ENCODE peak calls at places on chromosome 22, in ten cellular contexts. T is CD8-positive, alpha-beta T cell; Z is CD4-positive, CD25-positive, alpha-beta regulatory T cell; H is hepatocyte; N is Peyer's patch; W is transverse colon; A is mammary epithelial cell; C is right cardiac atrium; Q is H9; E is uterus. I is an unnamed sample. For H3K4me1, the result is how much of the 10 kb centered on the place peaks cover.

GRCh38 chr22:50718352-50718709 is 19.7 kb upstream of the ACR start:
- DNase-seq in W (no peak), C (peak), E (no peak), N (no peak), H (no peak), Q (no peak), A (no peak), T (no peak), Z (no peak), I (no peak)

GRCh38 chr22:24440270-24440717 is 12.9 kb downstream of the ADORA2A start:
- DNase-seq in Z (peak), C (no peak), T (no peak), W (no peak), H (no peak), E (no peak), Q (no peak), A (no peak), N (no peak), I (no peak)

GRCh38 chr22:37454857-37455686 is 27.8 kb upstream of the ELFN2 start:
- DNase-seq in T (no peak), E (no peak), W (no peak), Q (no peak), C (no peak), A (peak), H (peak), Z (no peak), N (no peak), I (peak)

GRCh38 chr22:35219012-35219411 is 38.3 kb upstream of the HMGXB4 start:
- DNase-seq in N (no peak), A (peak), C (no peak), W (no peak), H (no peak), Q (no peak), E (no peak), T (no peak), Z (no peak), I (no peak)

GRCh38 chr22:35577799-35578659 is 37.4 kb downstream of the RASD2 start:
- DNase-seq in Q (no peak), C (no peak), N (no peak), W (no peak), A (no peak), H (no peak), E (no peak), T (no peak), Z (no peak), I (no peak)

GRCh38 chr22:35467788-35468187 is 67.8 kb downstream of the MCM5 start:
- DNase-seq in W (peak), T (no peak), A (peak), Q (peak), C (peak), Z (no peak), H (no peak), N (peak), E (peak), I (peak)

GRCh38 chr22:37050913-37051628 is 471 bp upstream of the KCTD17 start:
- DNase-seq in W (no peak), A (no peak), T (no peak), C (peak), N (no peak), H (no peak), Z (no peak), Q (no peak), E (no peak), I (no peak)

GRCh38 chr22:24134090-24134846 is 47.0 kb upstream of the SUSD2 start:
- DNase-seq in Z (peak), Q (no peak), C (peak), N (peak), A (no peak), T (peak), W (peak), H (no peak), E (peak), I (peak)

GRCh38 chr22:46934746-46935491 is 172.5 kb downstream of the TBC1D22A start:
- DNase-seq in Q (no peak), C (no peak), A (peak), Z (peak), T (no peak), N (peak), E (no peak), H (peak), W (peak), I (no peak)

GRCh38 chr22:37459211-37459610 is 27.0 kb downstream of the MFNG start:
- DNase-seq in C (no peak), Z (no peak), A (no peak), W (no peak), Q (no peak), N (peak), E (no peak), T (no peak), H (no peak), I (no peak)

GRCh38 chr22:46004105-46004866 is 27.3 kb upstream of the WNT7B start:
- DNase-seq in H (no peak), C (peak), Z (no peak), N (no peak), W (no peak), Q (no peak), T (no peak), A (no peak), E (no peak), I (peak)

GRCh38 chr22:49017769-49018330 is 809.8 kb downstream of the BRD1 start:
- DNase-seq in T (no peak), E (peak), Z (no peak), H (no peak), W (no peak), C (peak), N (no peak), A (no peak), Q (peak), I (peak)

GRCh38 chr22:38110863-38111852 is 674 bp upstream of the BAIAP2L2 start:
- DNase-seq in T (no peak), W (peak), N (peak), C (peak), Q (peak), Z (no peak), E (no peak), A (no peak), H (peak), I (no peak)

GRCh38 chr22:48378673-48379072 is 1449.0 kb downstream of the BRD1 start:
- DNase-seq in C (no peak), E (no peak), N (peak), T (no peak), Z (no peak), A (no peak), H (no peak), Q (no peak), W (no peak), I (no peak)

GRCh38 chr22:47612136-47612910 is 849.9 kb downstream of the TBC1D22A start:
- DNase-seq in H (no peak), E (no peak), Z (no peak), A (no peak), C (no peak), N (no peak), T (no peak), Q (no peak), W (no peak), I (no peak)

GRCh38 chr22:41638748-41639147 is 17.7 kb downstream of the XRCC6 start:
- DNase-seq in T (no peak), N (no peak), Q (no peak), E (no peak), Z (no peak), A (no peak), C (no peak), W (no peak), H (no peak), I (no peak)

GRCh38 chr22:38124236-38124974 is 13.9 kb upstream of the BAIAP2L2 start:
- DNase-seq in C (no peak), Q (peak), N (no peak), A (peak), W (no peak), E (no peak), Z (no peak), H (no peak), T (no peak), I (no peak)

GRCh38 chr22:37822079-37822833 is 926 bp upstream of the GALR3 start:
- DNase-seq in W (no peak), N (no peak), Q (peak), C (peak), Z (no peak), T (no peak), E (no peak), A (no peak), H (no peak), I (no peak)

GRCh38 chr22:19111140-19111539 is 11.1 kb downstream of the DGCR2 start:
- DNase-seq in Q (no peak), N (no peak), T (no peak), C (no peak), Z (no peak), H (no peak), E (no peak), A (no peak), W (no peak), I (peak)

GRCh38 chr22:38450234-38450797 is 4.7 kb downstream of the KCNJ4 start:
- DNase-seq in E (no peak), A (no peak), T (no peak), C (no peak), W (no peak), Q (no peak), H (no peak), N (no peak), Z (no peak), I (no peak)

GRCh38 chr22:38187413-38188212 is 6.0 kb upstream of the PLA2G6 start:
- DNase-seq in W (no peak), E (no peak), N (no peak), A (no peak), T (no peak), H (peak), Q (no peak), Z (no peak), C (no peak), I (no peak)

GRCh38 chr22:24875862-24876506 is 70.0 kb downstream of the SGSM1 start:
- DNase-seq in W (no peak), T (no peak), Q (peak), H (peak), C (no peak), A (no peak), N (no peak), Z (peak), E (no peak), I (no peak)

GRCh38 chr22:50660306-50660705 is 12.3 kb upstream of the SHANK3 start:
- DNase-seq in Z (no peak), N (no peak), E (no peak), H (no peak), W (no peak), T (no peak), C (no peak), A (no peak), Q (no peak), I (no peak)

GRCh38 chr22:24836282-24836681 is 30.3 kb downstream of the SGSM1 start:
- DNase-seq in H (no peak), Q (no peak), C (no peak), N (no peak), T (no peak), W (no peak), E (no peak), A (no peak), Z (no peak), I (no peak)

GRCh38 chr22:50621948-50622722 is 5.8 kb downstream of the ARSA start:
- DNase-seq in T (peak), A (peak), H (no peak), Z (peak), N (peak), W (peak), Q (peak), C (peak), E (no peak), I (peak)

GRCh38 chr22:28930357-28931007 is 47.1 kb downstream of the ZNRF3 start:
- DNase-seq in H (no peak), Q (no peak), E (no peak), W (no peak), N (no peak), C (no peak), Z (no peak), A (no peak), T (no peak), I (no peak)

GRCh38 chr22:45772726-45773125 is 101.1 kb downstream of the ATXN10 start:
- DNase-seq in H (no peak), W (no peak), C (no peak), E (no peak), T (no peak), Q (no peak), A (no peak), Z (no peak), N (no peak), I (no peak)

GRCh38 chr22:49353185-49353584 is 474.5 kb downstream of the BRD1 start:
- DNase-seq in E (no peak), C (no peak), N (no peak), Q (peak), W (no peak), A (no peak), Z (no peak), T (no peak), H (no peak), I (peak)

GRCh38 chr22:34122064-34122463 is 201.8 kb upstream of the LARGE1 start:
- DNase-seq in W (no peak), N (no peak), Z (no peak), E (no peak), H (no peak), C (no peak), A (no peak), Q (no peak), T (no peak), I (no peak)

GRCh38 chr22:18992543-18993198 is 56.6 kb upstream of the PRODH start:
- DNase-seq in W (no peak), A (no peak), E (no peak), N (no peak), C (no peak), H (no peak), Q (no peak), Z (no peak), T (no peak), I (no peak)

DNA sequence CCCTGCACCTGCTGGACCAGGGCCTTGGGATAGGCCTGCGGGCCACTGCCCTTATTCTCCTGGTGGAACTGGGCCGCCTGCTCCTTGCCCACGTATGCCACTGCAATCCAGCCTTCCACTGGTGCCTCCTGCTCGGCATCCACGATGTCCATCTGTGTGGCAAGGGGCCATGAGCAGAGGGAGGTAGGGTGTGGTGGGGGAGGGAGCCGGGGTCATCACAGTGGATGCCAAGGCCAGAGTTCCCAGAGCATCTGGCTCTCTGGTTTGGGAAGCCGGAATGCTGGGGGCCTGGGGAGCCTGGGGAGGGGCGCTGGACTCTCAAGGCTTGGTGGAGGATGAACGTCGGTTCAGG is 627 bp downstream of the RNF215 start:
- DNase-seq in C (peak), A (no peak), Q (no peak), N (no peak), T (no peak), E (peak), W (peak), Z (no peak), H (no peak), I (no peak)
- H3K27ac ChIP-seq in C (no peak), A (no peak), Q (no peak), N (peak), T (no peak), E (peak), W (peak), Z (no peak), H (no peak), I (no peak)

GRCh38 chr22:39932918-39933649 is 27.1 kb upstream of the TMA7B start:
- DNase-seq in Q (peak), N (peak), W (peak), C (no peak), H (peak), E (no peak), Z (peak), T (peak), A (no peak), I (no peak)
- H3K4me1 ChIP-seq in Q (under half), N (under half), W (under half), C (under half), H (under half), E (under half), Z (half or more), T (half or more), A (under half), I (under half)

GRCh38 chr22:32804036-32804435 is 2.5 kb downstream of the TIMP3 start:
- DNase-seq in A (peak), Z (no peak), H (no peak), W (no peak), N (no peak), Q (no peak), T (no peak), C (no peak), E (peak), I (no peak)
- H3K27ac ChIP-seq in A (peak), Z (no peak), H (peak), W (peak), N (no peak), Q (no peak), T (no peak), C (peak), E (peak), I (peak)

GRCh38 chr22:30310881-30311771 is 15.6 kb downstream of the TBC1D10A start:
- DNase-seq in N (peak), Q (no peak), H (no peak), Z (no peak), C (peak), T (no peak), E (peak), A (peak), W (peak), I (peak)
- H3K4me1 ChIP-seq in N (half or more), Q (under half), H (under half), Z (half or more), C (under half), T (half or more), E (under half), A (half or more), W (half or more), I (half or more)

GRCh38 chr22:20424553-20424936 is 13.1 kb downstream of the SCARF2 start:
- DNase-seq in A (no peak), T (no peak), Z (no peak), E (no peak), H (no peak), Q (no peak), N (no peak), C (no peak), W (no peak), I (no peak)
- H3K27ac ChIP-seq in A (no peak), T (no peak), Z (no peak), E (peak), H (peak), Q (no peak), N (no peak), C (no peak), W (peak), I (peak)

GRCh38 chr22:22036588-22036987 is 54.0 kb upstream of the TOP3B start:
- DNase-seq in E (no peak), Q (no peak), C (no peak), Z (no peak), A (no peak), H (no peak), N (no peak), W (no peak), T (no peak), I (no peak)
- H3K4me1 ChIP-seq in E (under half), Q (under half), C (under half), Z (under half), A (under half), H (under half), N (under half), W (under half), T (under half), I (under half)

GRCh38 chr22:17496843-17497242 is 66.5 kb upstream of the SLC25A18 start:
- DNase-seq in H (no peak), C (no peak), Z (no peak), E (no peak), W (no peak), A (no peak), T (no peak), Q (no peak), N (no peak), I (peak)

GRCh38 chr22:17493384-17493981 is 69.8 kb upstream of the SLC25A18 start:
- DNase-seq in Z (no peak), A (no peak), C (no peak), W (no peak), Q (no peak), E (no peak), H (no peak), N (no peak), T (no peak), I (no peak)

GRCh38 chr22:17491090-17491489 is 72.2 kb upstream of the SLC25A18 start:
- DNase-seq in W (no peak), H (no peak), C (no peak), N (no peak), E (no peak), T (no peak), Z (no peak), Q (no peak), A (no peak), I (no peak)

GRCh38 chr22:17489101-17489500 is 74.2 kb upstream of the SLC25A18 start:
- DNase-seq in Z (no peak), C (no peak), A (no peak), N (no peak), E (no peak), Q (no peak), H (no peak), W (no peak), T (no peak), I (no peak)

DNA sequence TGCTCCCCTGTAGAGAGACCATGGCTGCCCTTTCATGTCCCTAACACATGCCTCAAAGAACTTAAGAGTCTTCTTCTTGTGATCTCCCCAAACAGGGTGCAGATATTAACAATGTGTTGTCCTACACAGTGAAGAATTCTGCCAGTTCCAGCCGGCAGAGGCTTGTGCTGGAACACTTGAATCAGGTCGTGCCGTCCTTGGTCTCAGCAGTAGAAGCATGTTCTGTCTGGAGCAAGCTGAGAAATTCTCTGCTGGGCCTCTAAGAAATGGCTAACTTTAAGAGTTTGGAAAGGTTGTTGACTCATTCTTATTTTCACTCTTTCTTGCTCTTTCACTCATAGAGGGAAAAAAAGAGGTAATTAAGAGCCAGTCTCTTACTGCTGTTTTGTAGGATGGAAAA is 71.1 kb upstream of the SLC25A18 start:
- DNase-seq in E (no peak), W (no peak), N (no peak), Z (no peak), C (no peak), H (no peak), T (no peak), Q (no peak), A (no peak), I (no peak)
- H3K27ac ChIP-seq in E (peak), W (no peak), N (no peak), Z (no peak), C (peak), H (no peak), T (no peak), Q (peak), A (no peak), I (no peak)

GRCh38 chr22:42893366-42894150 is 36.5 kb upstream of the ARFGAP3 start:
- DNase-seq in E (no peak), W (no peak), H (no peak), C (peak), N (no peak), Z (peak), Q (no peak), T (peak), A (no peak), I (no peak)
- H3K4me1 ChIP-seq in E (under half), W (half or more), H (under half), C (under half), N (under half), Z (under half), Q (under half), T (under half), A (under half), I (half or more)

GRCh38 chr22:40325315-40325714 is 21.0 kb upstream of the ADSL start:
- DNase-seq in Q (no peak), T (peak), N (no peak), C (no peak), E (no peak), W (no peak), H (no peak), Z (peak), A (no peak), I (no peak)
- H3K27ac ChIP-seq in Q (no peak), T (peak), N (peak), C (no peak), E (no peak), W (peak), H (no peak), Z (peak), A (no peak), I (peak)

DNA sequence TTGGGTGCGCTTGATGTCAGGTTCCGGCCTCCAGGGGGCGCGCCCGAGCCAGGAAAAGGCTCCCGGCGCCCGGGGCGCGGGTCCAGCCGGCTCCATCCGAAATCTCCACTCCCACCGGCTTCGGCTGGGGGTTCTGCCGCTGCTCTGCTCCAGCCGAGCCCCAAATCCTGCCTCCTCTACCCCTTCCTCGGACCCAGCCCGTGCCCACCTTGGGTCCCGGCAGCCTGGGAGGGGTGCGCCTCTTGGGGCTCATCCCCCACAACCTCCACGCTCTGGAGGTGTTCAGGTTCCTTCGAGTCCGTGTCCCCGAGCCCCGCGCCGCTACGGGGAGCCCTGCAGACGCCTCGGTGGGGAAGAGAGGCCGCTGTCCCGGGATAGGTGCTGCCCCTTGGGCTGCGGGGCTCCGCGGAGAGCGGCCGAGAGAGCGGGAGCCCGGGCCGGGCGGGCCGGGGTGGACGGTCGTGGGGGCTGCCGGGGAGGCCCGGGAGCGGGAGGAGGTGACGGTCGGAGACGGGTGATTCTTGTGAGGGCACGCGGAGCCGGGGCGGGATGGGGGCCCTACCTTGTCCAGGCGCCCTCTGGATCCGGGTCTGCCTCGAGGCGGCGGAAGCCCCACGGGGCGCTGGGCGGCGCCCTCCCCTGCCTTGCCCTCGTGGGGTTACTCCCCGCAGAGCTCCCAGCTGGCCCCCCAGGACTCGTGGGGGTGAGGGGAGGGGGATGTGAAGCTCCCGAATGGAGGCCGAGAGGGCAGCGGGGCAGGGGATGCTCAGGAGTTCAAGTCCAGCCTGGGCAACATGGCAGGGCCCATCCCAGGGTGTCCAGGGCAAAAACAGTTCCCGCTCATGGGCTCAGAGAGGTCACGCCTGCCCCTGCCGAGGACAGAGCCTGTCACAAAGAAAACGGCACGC is 13.2 kb upstream of the CYB5R3 start:
- DNase-seq in Q (peak), A (peak), N (peak), T (peak), Z (peak), E (peak), C (peak), H (peak), W (peak), I (peak)
- H3K4me1 ChIP-seq in Q (under half), A (under half), N (under half), T (under half), Z (under half), E (under half), C (under half), H (under half), W (under half), I (under half)